ENCODE peak calls at places on chromosomes 7 and 10, in six cellular contexts. S is astrocyte; M is right atrium auricular region; L is breast epithelium; R is CD8-positive, alpha-beta T cell; I is vagina. X is an unnamed sample.

GRCh38 chr7:159061674-159062212 is 82.9 kb downstream of the VIPR2 start:
- DNase-seq in R (no peak), I (no peak), S (no peak), L (no peak), M (no peak), X (no peak)

GRCh38 chr10:97355571-97355975 is 21.0 kb upstream of the FRAT2 start:
- DNase-seq in R (no peak), L (no peak), I (no peak), M (no peak), S (no peak), X (no peak)

GRCh38 chr7:98091061-98091460 is 15.6 kb upstream of the LMTK2 start:
- DNase-seq in S (peak), R (no peak), L (no peak), M (no peak), I (no peak), X (no peak)

GRCh38 chr7:159042639-159043101 is 102.0 kb downstream of the VIPR2 start:
- DNase-seq in M (peak), S (no peak), I (peak), R (no peak), L (no peak), X (no peak)

GRCh38 chr10:42979730-42980467 is 97.0 kb upstream of the RET start:
- DNase-seq in S (no peak), M (no peak), I (no peak), L (peak), R (no peak), X (peak)

GRCh38 chr7:30894866-30895408 is 16.7 kb upstream of the AQP1 start:
- DNase-seq in S (no peak), M (no peak), L (no peak), I (no peak), R (no peak), X (no peak)

GRCh38 chr10:102152545-102152890 is 329 bp downstream of the NOLC1 start:
- DNase-seq in R (no peak), L (no peak), S (no peak), I (no peak), M (no peak), X (no peak)

GRCh38 chr7:129238546-129238945 is 13.7 kb downstream of the AHCYL2 start:
- DNase-seq in M (no peak), L (no peak), I (no peak), S (no peak), R (no peak), X (no peak)

GRCh38 chr10:83995932-83996331 is 143.4 kb upstream of the GHITM start:
- DNase-seq in S (no peak), M (no peak), R (no peak), I (no peak), L (no peak), X (no peak)

GRCh38 chr7:3028071-3028766 is 15.4 kb downstream of the CARD11 start:
- DNase-seq in R (no peak), S (peak), L (peak), I (no peak), M (peak), X (no peak)

GRCh38 chr10:116627386-116627933 is 6.7 kb downstream of the PNLIPRP2 start:
- DNase-seq in L (no peak), R (no peak), M (peak), I (no peak), S (no peak), X (no peak)

GRCh38 chr10:63115732-63116383 is 17.3 kb upstream of the NRBF2 start:
- DNase-seq in I (no peak), R (no peak), S (peak), M (peak), L (peak), X (peak)

GRCh38 chr7:18978108-18978495 is 139.3 kb downstream of the TWIST1 start:
- DNase-seq in I (no peak), R (no peak), L (no peak), M (no peak), S (peak), X (no peak)

GRCh38 chr10:8026349-8027259 is 27.9 kb upstream of the GATA3 start:
- DNase-seq in I (no peak), S (no peak), R (no peak), M (no peak), L (no peak), X (no peak)

GRCh38 chr10:44261296-44261695 is 123.6 kb downstream of the CXCL12 start:
- DNase-seq in S (no peak), I (no peak), L (no peak), M (no peak), R (no peak), X (no peak)

GRCh38 chr7:17312641-17313040 is 14.2 kb downstream of the AHR start:
- DNase-seq in L (no peak), I (no peak), R (no peak), S (no peak), M (no peak), X (no peak)

GRCh38 chr10:89466599-89467035 is 52.2 kb downstream of the IFIT5 start:
- DNase-seq in L (no peak), M (no peak), S (peak), R (no peak), I (no peak), X (no peak)
- TF ChIP-seq CTCF in L (no peak), M (no peak), S (peak), R (no peak), I (no peak), X (no peak)

DNA sequence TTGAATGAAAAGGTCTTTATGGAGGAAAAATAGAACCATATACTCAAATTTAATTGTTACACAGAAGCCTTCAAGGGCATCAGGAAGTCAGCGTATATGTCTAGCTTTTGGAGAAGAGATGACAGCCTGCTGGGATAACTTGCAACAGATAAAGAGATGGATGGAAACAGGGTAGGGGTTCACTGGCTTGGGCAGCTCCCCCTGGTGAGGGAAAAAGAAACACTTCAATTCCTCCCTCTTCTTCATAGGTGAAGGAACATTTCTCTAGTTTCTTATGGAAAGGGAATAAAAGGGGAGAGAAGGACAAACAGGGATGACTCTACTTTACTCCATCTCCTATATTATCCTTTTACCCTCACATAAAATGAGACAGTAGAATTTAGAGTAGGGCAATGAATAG is 635.7 kb downstream of the PHTF2 start:
- DNase-seq in L (no peak), I (no peak), S (no peak), R (no peak), M (no peak), X (no peak)
- TF ChIP-seq CTCF in L (no peak), I (no peak), S (no peak), R (no peak), M (no peak), X (no peak)

GRCh38 chr10:79351332-79351731 is 4.1 kb downstream of the PPIF start:
- DNase-seq in R (no peak), S (no peak), I (peak), L (no peak), M (no peak), X (no peak)
- TF ChIP-seq CTCF in R (no peak), S (no peak), I (no peak), L (no peak), M (no peak), X (no peak)

GRCh38 chr7:140397784-140398750 is at the start of gene SLC37A3:
- DNase-seq in L (peak), I (no peak), S (peak), M (peak), R (peak), X (peak)
- TF ChIP-seq CTCF in L (no peak), I (no peak), S (no peak), M (no peak), R (peak), X (no peak)

DNA sequence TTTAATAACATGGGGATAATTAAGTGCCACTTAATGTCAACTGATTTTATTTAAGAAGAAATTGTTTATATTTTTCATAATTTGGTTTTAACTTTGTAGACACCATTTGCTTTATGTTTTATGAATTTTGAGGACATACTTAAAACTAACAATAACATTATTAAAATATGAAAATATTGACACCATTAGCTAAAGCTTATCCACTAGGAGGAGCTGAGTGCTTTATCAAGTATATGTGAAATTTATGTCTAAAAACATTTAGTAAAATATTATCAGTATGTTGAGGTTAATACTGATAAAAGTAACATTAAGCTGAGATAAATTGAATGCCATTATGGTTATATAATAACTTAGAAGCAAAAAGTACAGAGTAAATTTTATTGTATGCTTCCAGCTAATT is 622.1 kb downstream of the ARL4A start:
- DNase-seq in I (no peak), S (no peak), L (no peak), R (no peak), M (no peak), X (no peak)
- TF ChIP-seq CTCF in I (no peak), S (no peak), L (no peak), R (no peak), M (no peak), X (no peak)

DNA sequence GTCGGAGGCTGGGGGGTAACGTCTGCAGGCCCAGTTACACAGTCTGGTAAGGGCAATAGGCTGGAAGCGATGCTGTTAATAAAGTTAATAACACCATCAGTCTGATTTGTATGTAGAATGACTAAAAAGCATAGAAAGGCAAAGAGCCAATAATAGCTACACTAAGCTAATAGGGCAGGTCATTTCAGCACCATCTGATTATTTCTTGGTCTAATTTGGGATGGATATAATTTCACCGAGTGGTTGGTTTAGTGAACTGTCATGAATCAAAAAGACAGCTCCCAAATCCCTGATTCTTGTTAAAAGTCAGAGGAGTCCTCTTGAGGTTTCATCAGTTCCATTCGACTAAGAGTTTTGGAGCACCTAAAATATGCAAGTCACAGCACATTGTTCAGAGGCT is 192.9 kb downstream of the CAMK1D start:
- DNase-seq in M (no peak), L (no peak), I (no peak), R (no peak), S (no peak), X (no peak)
- TF ChIP-seq CTCF in M (no peak), L (no peak), I (no peak), R (no peak), S (no peak), X (no peak)

DNA sequence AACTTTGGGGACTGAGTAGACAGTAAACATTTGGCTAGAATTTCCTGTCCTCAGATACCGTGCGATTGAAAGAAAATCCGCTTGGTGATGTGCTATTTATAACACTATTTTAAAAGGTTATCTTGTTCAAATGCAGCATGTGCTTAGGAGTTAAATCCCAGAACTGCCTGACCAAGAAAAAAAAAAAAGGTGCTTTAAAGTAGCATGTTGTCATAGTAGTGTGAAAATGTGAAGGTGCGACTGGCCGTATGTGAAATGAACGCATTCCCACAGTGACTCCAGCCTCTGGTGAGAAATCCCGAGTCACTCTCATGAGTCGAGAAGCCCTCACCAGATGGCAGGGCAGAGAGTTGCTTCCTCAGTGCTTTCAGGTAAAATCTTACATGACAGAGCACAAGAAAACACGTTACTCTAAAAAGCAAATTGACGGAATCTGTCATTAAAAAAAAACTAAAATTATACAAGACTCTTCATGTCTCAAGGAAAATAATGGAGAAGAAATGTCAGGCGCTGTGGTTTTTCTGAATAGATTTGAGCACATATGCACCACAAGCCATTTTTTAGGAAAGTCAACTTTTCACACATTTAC is 18.4 kb upstream of the KLF6 start:
- DNase-seq in I (no peak), R (no peak), S (no peak), M (no peak), L (no peak), X (no peak)
- TF ChIP-seq CTCF in I (no peak), R (no peak), S (no peak), M (no peak), L (no peak), X (no peak)

GRCh38 chr10:132219486-132219885 is 32.7 kb downstream of the DPYSL4 start:
- DNase-seq in S (no peak), M (no peak), R (no peak), L (no peak), I (no peak), X (no peak)
- TF ChIP-seq CTCF in S (no peak), M (no peak), R (no peak), L (no peak), I (no peak), X (no peak)

GRCh38 chr10:12600652-12601051 is 251.3 kb downstream of the CAMK1D start:
- DNase-seq in R (no peak), M (no peak), I (no peak), L (no peak), S (no peak), X (no peak)

GRCh38 chr10:12596055-12596576 is 246.8 kb downstream of the CAMK1D start:
- DNase-seq in I (no peak), M (no peak), R (no peak), L (no peak), S (no peak), X (no peak)

GRCh38 chr10:12597800-12598750 is 248.7 kb downstream of the CAMK1D start:
- DNase-seq in S (no peak), L (no peak), R (no peak), I (no peak), M (no peak), X (no peak)

GRCh38 chr10:12594448-12594944 is 245.1 kb downstream of the CAMK1D start:
- DNase-seq in I (no peak), R (no peak), S (no peak), L (no peak), M (no peak), X (no peak)

DNA sequence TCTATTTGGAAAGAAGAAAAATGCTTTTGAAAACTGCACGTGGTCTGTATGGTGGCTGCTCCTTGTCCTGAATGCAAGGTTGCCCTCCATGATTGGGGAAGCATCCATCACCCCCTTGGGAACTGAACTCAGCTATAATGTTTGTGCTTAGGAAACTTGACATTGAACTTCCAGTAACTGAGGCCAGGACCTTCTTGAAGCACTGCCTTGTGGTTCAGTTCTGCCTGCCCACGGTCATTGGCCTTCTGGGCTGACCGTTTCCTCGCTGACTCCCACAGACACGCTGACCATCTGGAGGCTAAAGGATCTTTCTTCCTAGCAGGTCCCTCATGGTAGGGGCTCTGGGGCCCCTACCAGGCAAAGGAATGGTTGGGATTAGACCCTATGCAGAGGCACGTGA is 247.8 kb downstream of the CAMK1D start:
- DNase-seq in L (no peak), S (no peak), R (no peak), I (no peak), M (no peak), X (no peak)
- TF ChIP-seq CTCF in L (no peak), S (no peak), R (no peak), I (no peak), M (no peak), X (no peak)

X was measured in omental fat pad.